ENCODE peak calls at places on chromosome 1, in five cellular contexts. One of them, this sample, is unnamed.

GRCh38 chr1:185439727-185440415 is 122.8 kb upstream of the IVNS1ABP start:
- DNase-seq in H1: no peak
- DNase-seq in GM12878: peak; percentile 20
- DNase-seq in K562: no peak
- DNase-seq in HCT116: no peak
- DNase-seq in this sample: no peak

GRCh38 chr1:115404936-115405335 is 66.9 kb upstream of the NGF start:
- DNase-seq in H1: no peak
- DNase-seq in GM12878: no peak
- DNase-seq in K562: no peak
- DNase-seq in HCT116: no peak
- DNase-seq in this sample: no peak

GRCh38 chr1:155487537-155487936 is 75.1 kb downstream of the ASH1L start:
- DNase-seq in H1: no peak
- DNase-seq in GM12878: no peak
- DNase-seq in K562: no peak
- DNase-seq in HCT116: no peak
- DNase-seq in this sample: no peak

GRCh38 chr1:216186816-216187215 is 236.4 kb downstream of the USH2A start:
- DNase-seq in H1: no peak
- DNase-seq in GM12878: no peak
- DNase-seq in K562: no peak
- DNase-seq in HCT116: no peak
- DNase-seq in this sample: no peak

GRCh38 chr1:160238408-160238807 is 23.9 kb downstream of the DCAF8 start:
- DNase-seq in H1: no peak
- DNase-seq in GM12878: no peak
- DNase-seq in K562: no peak
- DNase-seq in HCT116: no peak
- DNase-seq in this sample: no peak

GRCh38 chr1:15749399-15750291 is 7.3 kb downstream of the TMEM82 start:
- DNase-seq in H1: no peak
- DNase-seq in GM12878: no peak
- DNase-seq in K562: no peak
- DNase-seq in HCT116: no peak
- DNase-seq in this sample: no peak

GRCh38 chr1:198318092-198318491 is 161.3 kb downstream of the NEK7 start:
- DNase-seq in H1: no peak
- DNase-seq in GM12878: peak; percentile 7
- DNase-seq in K562: no peak
- DNase-seq in HCT116: no peak
- DNase-seq in this sample: no peak

GRCh38 chr1:95352767-95353166 is 118.8 kb downstream of the RWDD3 start:
- DNase-seq in H1: no peak
- DNase-seq in GM12878: no peak
- DNase-seq in K562: no peak
- DNase-seq in HCT116: no peak
- DNase-seq in this sample: no peak

GRCh38 chr1:28287315-28287714 is 28.0 kb downstream of the SESN2 start:
- DNase-seq in H1: no peak
- DNase-seq in GM12878: no peak
- DNase-seq in K562: no peak
- DNase-seq in HCT116: no peak
- DNase-seq in this sample: no peak

GRCh38 chr1:200330770-200331428 is 78.9 kb downstream of the ZNF281 start:
- DNase-seq in H1: no peak
- DNase-seq in GM12878: no peak
- DNase-seq in K562: no peak
- DNase-seq in HCT116: no peak
- DNase-seq in this sample: peak; percentile 66

GRCh38 chr1:33903210-33903589 is 39.3 kb downstream of the HMGB4 start:
- DNase-seq in H1: no peak
- DNase-seq in GM12878: peak; percentile 33
- DNase-seq in K562: no peak
- DNase-seq in HCT116: no peak
- DNase-seq in this sample: no peak

GRCh38 chr1:93537924-93538323 is 90.0 kb downstream of the FNBP1L start:
- DNase-seq in H1: no peak
- DNase-seq in GM12878: no peak
- DNase-seq in K562: no peak
- DNase-seq in HCT116: no peak
- DNase-seq in this sample: no peak

GRCh38 chr1:153352523-153352922 is 3.9 kb upstream of the PGLYRP4 start:
- DNase-seq in H1: peak; percentile 65
- DNase-seq in GM12878: no peak
- DNase-seq in K562: peak; percentile 79
- DNase-seq in HCT116: peak; percentile 55
- DNase-seq in this sample: peak; percentile 66

GRCh38 chr1:48673725-48674124 is 103.0 kb downstream of the BEND5 start:
- DNase-seq in H1: peak; percentile 63
- DNase-seq in GM12878: no peak
- DNase-seq in K562: peak; percentile 21
- DNase-seq in HCT116: peak; percentile 16
- DNase-seq in this sample: no peak

GRCh38 chr1:6989506-6990159 is 204.4 kb downstream of the CAMTA1 start:
- DNase-seq in H1: no peak
- DNase-seq in GM12878: no peak
- DNase-seq in K562: no peak
- DNase-seq in HCT116: no peak
- DNase-seq in this sample: peak; percentile 55
- H3K4me1 ChIP-seq in H1: peaks cover 3% of the 10 kb centered on the region
- H3K4me1 ChIP-seq in GM12878: no peaks in the 10 kb centered on the region
- H3K4me1 ChIP-seq in K562: no peaks in the 10 kb centered on the region
- H3K4me1 ChIP-seq in HCT116: peaks cover 11% of the 10 kb centered on the region
- H3K4me1 ChIP-seq in this sample: peaks cover 2% of the 10 kb centered on the region

GRCh38 chr1:158323866-158324265 is 7.5 kb downstream of the CD1B start:
- DNase-seq in H1: no peak
- DNase-seq in GM12878: no peak
- DNase-seq in K562: no peak
- DNase-seq in HCT116: no peak
- DNase-seq in this sample: no peak
- TF ChIP-seq ZNF274 in H1: no peak
- TF ChIP-seq ZNF274 in GM12878: no peak
- TF ChIP-seq ZNF274 in K562: no peak
- TF ChIP-seq ZNF274 in HCT116: no peak
- TF ChIP-seq ZNF274 in this sample: no peak

DNA sequence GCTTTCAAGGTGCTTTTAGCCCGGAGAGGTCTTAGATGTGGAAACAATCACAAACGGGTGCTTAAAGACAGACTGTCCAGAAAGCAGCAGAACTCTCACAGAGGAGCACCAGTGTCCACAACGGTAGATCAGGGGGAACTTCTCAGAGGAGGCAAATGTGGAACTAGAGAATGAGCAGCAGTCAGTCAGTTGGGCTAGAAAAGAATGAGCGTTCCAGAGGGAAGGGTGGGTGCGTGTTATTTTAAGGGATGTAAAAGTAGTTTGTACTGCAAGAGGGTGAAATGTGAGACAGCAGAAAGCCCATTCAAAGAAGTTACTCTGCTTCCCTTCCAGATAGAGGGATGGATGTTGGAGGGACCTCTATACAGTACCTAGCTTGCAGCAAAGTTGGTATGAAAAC is 30.9 kb downstream of the RGS5 start:
- DNase-seq in H1: no peak
- DNase-seq in GM12878: no peak
- DNase-seq in K562: no peak
- DNase-seq in HCT116: no peak
- DNase-seq in this sample: no peak
- H3K4me1 ChIP-seq in H1: no peaks in the 10 kb centered on the region
- H3K4me1 ChIP-seq in GM12878: no peaks in the 10 kb centered on the region
- H3K4me1 ChIP-seq in K562: no peaks in the 10 kb centered on the region
- H3K4me1 ChIP-seq in HCT116: peaks cover 18% of the 10 kb centered on the region
- H3K4me1 ChIP-seq in this sample: no peaks in the 10 kb centered on the region

GRCh38 chr1:58013237-58013636 is 533.3 kb downstream of the OMA1 start:
- DNase-seq in H1: no peak
- DNase-seq in GM12878: no peak
- DNase-seq in K562: no peak
- DNase-seq in HCT116: no peak
- DNase-seq in this sample: no peak
- TF ChIP-seq ZNF274 in H1: no peak
- TF ChIP-seq ZNF274 in GM12878: no peak
- TF ChIP-seq ZNF274 in K562: no peak
- TF ChIP-seq ZNF274 in HCT116: no peak
- TF ChIP-seq ZNF274 in this sample: no peak

DNA sequence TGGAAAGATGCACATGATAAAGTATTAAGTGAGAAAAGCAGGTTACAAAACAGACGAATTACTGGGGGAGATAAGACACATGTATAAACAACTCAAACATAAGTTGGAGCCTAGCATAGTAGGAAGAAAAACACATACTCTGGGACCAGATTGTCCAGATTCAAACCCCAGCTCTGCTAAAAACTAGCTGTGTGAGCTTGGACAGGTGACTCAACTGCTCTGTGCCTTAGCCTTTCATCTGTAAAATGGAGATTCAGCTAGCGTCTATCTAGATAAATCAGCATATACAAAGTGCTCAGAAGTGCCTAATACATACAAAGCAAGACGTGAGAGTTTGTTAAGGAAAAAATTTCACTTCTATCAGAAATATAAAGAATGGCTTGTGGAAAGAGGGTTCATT is 254.0 kb upstream of the POU3F1 start:
- DNase-seq in H1: no peak
- DNase-seq in GM12878: no peak
- DNase-seq in K562: no peak
- DNase-seq in HCT116: no peak
- DNase-seq in this sample: no peak
- H3K4me1 ChIP-seq in H1: no peaks in the 10 kb centered on the region
- H3K4me1 ChIP-seq in GM12878: peaks cover 4% of the 10 kb centered on the region
- H3K4me1 ChIP-seq in K562: peaks cover 3% of the 10 kb centered on the region
- H3K4me1 ChIP-seq in HCT116: no peaks in the 10 kb centered on the region
- H3K4me1 ChIP-seq in this sample: no peaks in the 10 kb centered on the region

DNA sequence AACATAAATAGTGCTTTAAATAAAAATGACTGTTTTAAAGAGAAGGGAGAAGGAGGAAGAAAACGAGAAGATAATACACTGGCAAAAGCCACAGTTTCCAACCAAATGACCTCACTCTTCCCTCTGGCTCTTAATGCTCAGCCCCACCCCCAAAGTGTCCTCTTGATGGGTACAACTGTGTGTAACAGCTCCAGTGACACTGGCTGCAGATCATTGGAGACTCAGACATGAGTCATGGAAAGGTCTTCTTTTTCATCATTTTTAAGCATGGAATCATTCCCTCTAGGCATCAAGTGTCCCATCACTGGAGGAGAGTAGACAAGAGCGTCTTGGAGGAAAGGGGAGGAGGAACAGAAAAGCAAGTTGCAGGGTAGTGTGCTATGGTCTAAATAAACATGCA is 333.0 kb downstream of the PAPPA2 start:
- DNase-seq in H1: no peak
- DNase-seq in GM12878: no peak
- DNase-seq in K562: no peak
- DNase-seq in HCT116: no peak
- DNase-seq in this sample: no peak
- TF ChIP-seq ZNF274 in H1: no peak
- TF ChIP-seq ZNF274 in GM12878: no peak
- TF ChIP-seq ZNF274 in K562: no peak
- TF ChIP-seq ZNF274 in HCT116: no peak
- TF ChIP-seq ZNF274 in this sample: no peak

This sample was measured in NT2/D1.